ENCODE peak calls at places on chromosomes 7 and 10, in eight cellular contexts. U, J, O, W, I, Y, N and K are unnamed samples.

GRCh38 chr10:29344073-29344820 is 55.4 kb downstream of the LYZL1 start:
- DNase-seq in U (peak), J (no peak), O (peak), W (peak), I (peak), Y (no peak), N (no peak), K (peak)

GRCh38 chr10:18737236-18737635 is 78.0 kb downstream of the ARL5B start:
- DNase-seq in U (no peak), J (no peak), O (peak), W (no peak), I (no peak), Y (no peak), N (no peak), K (peak)

GRCh38 chr10:96842896-96843723 is 11.0 kb downstream of the LCOR start:
- DNase-seq in U (no peak), J (no peak), O (no peak), W (no peak), I (no peak), Y (no peak), N (no peak), K (no peak)

GRCh38 chr7:6234384-6234783 is 38.0 kb downstream of the CYTH3 start:
- DNase-seq in U (no peak), J (no peak), O (no peak), W (no peak), I (no peak), Y (no peak), N (no peak), K (no peak)

GRCh38 chr10:62038609-62039190 is 137.2 kb downstream of the ARID5B start:
- DNase-seq in U (peak), J (peak), O (peak), W (peak), I (peak), Y (peak), N (peak), K (peak)

GRCh38 chr7:114759347-114760062 is 162.4 kb upstream of the MDFIC start:
- DNase-seq in U (peak), J (no peak), O (peak), W (peak), I (no peak), Y (no peak), N (no peak), K (peak)

GRCh38 chr10:74640134-74640533 is 186.3 kb upstream of the KAT6B start:
- DNase-seq in U (peak), J (no peak), O (peak), W (no peak), I (no peak), Y (no peak), N (no peak), K (no peak)

GRCh38 chr10:31321396-31321941 is 2.5 kb downstream of the ZEB1 start:
- DNase-seq in U (peak), J (no peak), O (peak), W (peak), I (no peak), Y (no peak), N (no peak), K (peak)

GRCh38 chr10:15309221-15309620 is 61.9 kb downstream of the FAM171A1 start:
- DNase-seq in U (no peak), J (no peak), O (no peak), W (no peak), I (no peak), Y (no peak), N (no peak), K (no peak)

GRCh38 chr7:67771840-67772605 is 775.4 kb downstream of the TYW1 start:
- DNase-seq in U (no peak), J (no peak), O (no peak), W (no peak), I (no peak), Y (no peak), N (no peak), K (no peak)

GRCh38 chr7:153886506-153887391 is 165.4 kb upstream of the DPP6 start:
- DNase-seq in U (peak), J (no peak), O (no peak), W (no peak), I (no peak), Y (no peak), N (no peak), K (no peak)

GRCh38 chr10:120948889-120949382 is 97.8 kb downstream of the WDR11 start:
- DNase-seq in U (peak), J (no peak), O (peak), W (peak), I (peak), Y (peak), N (peak), K (peak)

GRCh38 chr10:120688928-120689327 is 162.2 kb upstream of the WDR11 start:
- DNase-seq in U (no peak), J (no peak), O (no peak), W (no peak), I (no peak), Y (no peak), N (no peak), K (no peak)

GRCh38 chr7:158264881-158265742 is 322.5 kb downstream of the PTPRN2 start:
- DNase-seq in U (no peak), J (no peak), O (no peak), W (no peak), I (no peak), Y (no peak), N (no peak), K (no peak)

GRCh38 chr7:86939197-86939814 is 120.1 kb downstream of the ELAPOR2 start:
- DNase-seq in U (peak), J (no peak), O (peak), W (peak), I (peak), Y (peak), N (peak), K (peak)

GRCh38 chr10:127525686-127526085 is 23.4 kb upstream of the NPS start:
- DNase-seq in U (no peak), J (no peak), O (no peak), W (no peak), I (peak), Y (no peak), N (no peak), K (no peak)

GRCh38 chr10:102226542-102226870 is 407 bp downstream of the ELOVL3 start:
- DNase-seq in U (no peak), J (no peak), O (no peak), W (no peak), I (no peak), Y (no peak), N (no peak), K (no peak)
- H3K4me3 ChIP-seq in U (no peak), J (peak), O (peak), W (peak), I (no peak), Y (no peak), N (peak), K (peak)

DNA sequence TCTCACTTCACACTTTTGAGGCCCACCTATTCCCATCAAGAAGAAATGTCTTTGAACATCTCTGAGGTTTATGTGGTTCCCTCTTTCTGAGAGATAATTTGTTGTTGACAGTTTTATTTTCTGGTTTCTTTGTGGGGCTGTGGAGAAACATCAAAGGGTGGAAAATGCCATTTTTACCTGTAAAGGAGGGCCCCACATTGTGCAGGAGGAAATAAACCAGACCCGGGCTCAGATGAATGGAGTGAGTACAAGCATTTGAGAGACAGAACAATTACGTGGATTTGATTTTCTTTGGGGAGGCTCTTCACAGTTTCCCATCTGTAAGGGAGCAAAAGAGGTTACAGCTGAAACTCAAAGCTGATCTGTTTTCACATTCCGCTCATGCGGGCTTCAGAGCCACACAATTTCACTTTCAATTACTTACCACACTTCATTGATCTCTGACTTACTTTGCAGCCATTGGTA is 29.8 kb downstream of the ITPRIP start:
- DNase-seq in U (no peak), J (no peak), O (no peak), W (no peak), I (no peak), Y (peak), N (no peak), K (peak)
- H3K4me3 ChIP-seq in U (no peak), J (no peak), O (no peak), W (no peak), I (no peak), Y (no peak), N (no peak), K (no peak)

GRCh38 chr10:131700506-131700905 is 200.3 kb upstream of the PPP2R2D start:
- DNase-seq in U (no peak), J (no peak), O (no peak), W (no peak), I (no peak), Y (no peak), N (no peak), K (no peak)

GRCh38 chr10:131701131-131701947 is 199.5 kb upstream of the PPP2R2D start:
- DNase-seq in U (no peak), J (no peak), O (no peak), W (no peak), I (no peak), Y (no peak), N (no peak), K (no peak)

GRCh38 chr10:131698232-131698631 is 202.6 kb upstream of the PPP2R2D start:
- DNase-seq in U (no peak), J (no peak), O (no peak), W (no peak), I (no peak), Y (no peak), N (no peak), K (no peak)

GRCh38 chr10:131698986-131699385 is 201.8 kb upstream of the PPP2R2D start:
- DNase-seq in U (no peak), J (no peak), O (no peak), W (no peak), I (no peak), Y (no peak), N (no peak), K (no peak)

DNA sequence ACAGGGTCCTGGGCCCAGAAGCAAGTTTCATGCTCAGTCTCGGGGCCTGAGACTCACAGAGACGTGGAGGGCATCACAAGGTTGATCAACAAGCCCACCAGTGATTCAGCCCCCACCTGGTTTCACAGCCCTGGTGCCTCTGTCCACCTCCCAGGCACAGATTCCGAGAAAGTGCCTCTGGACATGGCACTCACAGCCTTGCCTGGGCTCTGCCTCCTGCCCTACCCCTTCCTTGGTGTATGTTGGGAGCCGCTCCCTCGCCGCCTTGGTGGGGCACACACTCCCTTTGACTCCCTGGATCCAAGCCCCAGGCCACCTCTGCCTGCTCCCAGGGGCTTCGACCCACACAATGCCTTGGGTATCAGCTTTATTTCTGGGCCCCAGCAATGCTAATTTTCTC is 200.8 kb upstream of the PPP2R2D start:
- DNase-seq in U (no peak), J (no peak), O (no peak), W (no peak), I (no peak), Y (no peak), N (no peak), K (no peak)
- H3K4me3 ChIP-seq in U (no peak), J (no peak), O (no peak), W (no peak), I (no peak), Y (no peak), N (no peak), K (no peak)

GRCh38 chr10:24419067-24419466 is 210.1 kb downstream of the KIAA1217 start:
- DNase-seq in U (no peak), J (no peak), O (no peak), W (peak), I (no peak), Y (no peak), N (no peak), K (peak)
- H3K4me3 ChIP-seq in U (no peak), J (no peak), O (no peak), W (no peak), I (no peak), Y (no peak), N (no peak), K (no peak)

DNA sequence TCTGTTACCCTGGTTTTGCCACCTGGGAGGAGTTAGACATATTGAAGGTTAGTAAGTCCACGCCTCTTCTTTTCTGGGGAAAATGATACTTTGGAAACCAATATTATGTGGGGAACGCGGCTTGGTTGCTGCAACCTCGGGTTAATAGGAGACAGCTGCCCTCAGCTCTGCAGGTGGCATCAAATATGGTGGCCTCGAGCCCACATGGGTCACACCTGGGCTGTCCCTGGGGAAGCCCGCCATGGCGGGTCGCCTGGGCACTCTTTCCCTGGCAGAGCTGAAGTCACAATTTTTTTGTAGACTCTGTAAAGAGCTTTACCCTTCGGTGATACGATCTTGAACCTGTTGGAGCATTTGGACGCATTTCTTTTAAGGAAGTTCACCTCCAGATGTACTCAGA is 2.5 kb downstream of the PFKP start:
- DNase-seq in U (no peak), J (no peak), O (no peak), W (no peak), I (no peak), Y (no peak), N (no peak), K (no peak)
- H3K4me3 ChIP-seq in U (no peak), J (no peak), O (peak), W (peak), I (no peak), Y (no peak), N (peak), K (peak)